ENCODE peak calls at places on chromosome 2, in six cellular contexts. J, T, V, Q, Y and N are unnamed samples.
A peak's percentile ranks its signal among the peaks of the same experiment; 100 is the strongest.

GRCh38 chr2:158619496-158619895 is 162.7 kb downstream of the PKP4 start:
- DNase-seq in J (no peak), T (peak; percentile 73), V (peak; percentile 40), Q (no peak), Y (no peak), N (no peak)

GRCh38 chr2:181566643-181567042 is 90.3 kb downstream of the CERKL start:
- DNase-seq in J (no peak), T (no peak), V (no peak), Q (no peak), Y (no peak), N (no peak)

GRCh38 chr2:36589230-36589630 is 8.7 kb downstream of the FEZ2 start:
- DNase-seq in J (no peak), T (no peak), V (no peak), Q (no peak), Y (no peak), N (no peak)

GRCh38 chr2:126900646-126901319 is 2.1 kb downstream of the TEX51 start:
- DNase-seq in J (peak; percentile 31), T (no peak), V (no peak), Q (no peak), Y (no peak), N (no peak)

GRCh38 chr2:53787255-53787910 is 539 bp downstream of the ERLEC1 start:
- DNase-seq in J (no peak), T (peak; percentile 26), V (peak; percentile 10), Q (no peak), Y (no peak), N (peak; percentile 26)

GRCh38 chr2:15359716-15360531 is 201.2 kb downstream of the NBAS start:
- DNase-seq in J (no peak), T (peak; percentile 68), V (peak; percentile 91), Q (no peak), Y (peak; percentile 36), N (no peak)

GRCh38 chr2:113278073-113278811 is 479 bp downstream of the PAX8 start:
- DNase-seq in J (no peak), T (no peak), V (no peak), Q (no peak), Y (no peak), N (no peak)

GRCh38 chr2:61354486-61355197 is 116.2 kb downstream of the USP34 start:
- DNase-seq in J (no peak), T (no peak), V (peak; percentile 7), Q (no peak), Y (no peak), N (no peak)

GRCh38 chr2:160363961-160364733 is 129.5 kb downstream of the RBMS1 start:
- DNase-seq in J (no peak), T (no peak), V (no peak), Q (no peak), Y (no peak), N (no peak)

GRCh38 chr2:98768765-98769476 is 38.0 kb upstream of the MGAT4A start:
- DNase-seq in J (no peak), T (peak; percentile 50), V (peak; percentile 59), Q (no peak), Y (no peak), N (peak; percentile 35)

GRCh38 chr2:38375711-38376345 is 1.2 kb downstream of the ATL2 start:
- DNase-seq in J (peak; percentile 82), T (no peak), V (no peak), Q (no peak), Y (no peak), N (peak; percentile 76)

GRCh38 chr2:73984203-73984921 is at the start of gene TET3:
- DNase-seq in J (peak; percentile 85), T (no peak), V (no peak), Q (peak; percentile 84), Y (no peak), N (peak; percentile 49)

GRCh38 chr2:162478721-162479129 is 134.8 kb downstream of the GCA start:
- DNase-seq in J (no peak), T (peak; percentile 87), V (no peak), Q (no peak), Y (no peak), N (no peak)

GRCh38 chr2:15563227-15564100 is 2.3 kb upstream of the NBAS start:
- DNase-seq in J (no peak), T (peak; percentile 38), V (no peak), Q (no peak), Y (no peak), N (no peak)

GRCh38 chr2:122368576-122369243 is 613.3 kb downstream of the TSN start:
- DNase-seq in J (no peak), T (no peak), V (no peak), Q (no peak), Y (no peak), N (no peak)

GRCh38 chr2:98379311-98380202 is 33.3 kb downstream of the CNGA3 start:
- DNase-seq in J (no peak), T (peak; percentile 34), V (no peak), Q (no peak), Y (no peak), N (no peak)

GRCh38 chr2:68855550-68855949 is 15.6 kb downstream of the BMP10 start:
- DNase-seq in J (no peak), T (no peak), V (no peak), Q (no peak), Y (no peak), N (no peak)

GRCh38 chr2:85775406-85776381 is 21.9 kb downstream of the ATOH8 start:
- DNase-seq in J (no peak), T (no peak), V (no peak), Q (no peak), Y (no peak), N (no peak)

GRCh38 chr2:55616509-55617159 is 788 bp downstream of the PPP4R3B start:
- DNase-seq in J (no peak), T (peak; percentile 71), V (peak; percentile 64), Q (peak; percentile 31), Y (peak; percentile 24), N (peak; percentile 49)

GRCh38 chr2:74374509-74375205 is 5.5 kb downstream of the DCTN1 start:
- DNase-seq in J (no peak), T (no peak), V (peak; percentile 63), Q (no peak), Y (no peak), N (no peak)

GRCh38 chr2:221961561-221961960 is 337.2 kb downstream of the PAX3 start:
- DNase-seq in J (no peak), T (no peak), V (no peak), Q (no peak), Y (no peak), N (no peak)

DNA sequence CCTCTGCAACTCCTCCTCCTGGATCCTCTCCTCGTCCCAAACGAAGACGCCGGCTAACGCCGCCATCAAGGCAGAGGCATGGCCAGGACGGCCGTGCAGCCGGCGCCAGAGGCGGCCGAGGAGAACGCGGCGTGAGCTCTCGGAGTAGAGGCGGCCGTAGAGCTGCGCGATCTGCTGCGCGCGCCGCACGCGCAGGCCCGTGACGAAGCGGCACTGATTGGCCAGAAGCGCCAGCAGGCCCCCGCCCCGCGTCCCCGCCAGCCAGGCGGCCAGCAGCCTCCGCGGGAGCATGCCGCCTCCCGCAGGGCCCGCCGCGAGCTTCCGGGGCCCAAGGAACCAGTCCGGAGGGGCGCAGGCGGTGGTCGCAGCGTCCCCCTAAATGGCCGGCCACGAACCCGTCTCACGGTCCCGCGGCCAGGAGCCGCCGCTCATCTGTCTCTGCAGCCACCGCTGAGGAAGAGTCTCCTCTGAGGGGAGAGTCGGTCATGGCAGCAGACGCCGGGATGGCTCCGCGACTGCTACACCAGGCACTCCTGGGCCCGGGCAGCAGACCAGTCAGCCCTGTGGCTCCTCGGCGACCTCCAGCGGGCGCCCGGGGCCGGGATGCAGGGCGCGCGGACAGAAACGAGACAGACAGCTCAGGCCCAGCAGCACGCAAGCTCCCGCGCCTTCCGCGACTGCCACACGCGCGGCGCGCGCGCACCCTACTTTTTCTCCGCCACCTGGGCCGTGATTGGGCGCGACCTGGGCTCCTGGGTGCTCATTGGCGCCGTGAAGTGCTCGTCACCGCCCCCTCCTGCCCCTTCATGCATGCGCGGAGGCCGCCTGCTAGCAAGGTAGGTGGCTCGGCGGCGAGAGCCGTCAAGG is at the start of gene STARD7:
- DNase-seq in J (peak; percentile 100), T (peak; percentile 97), V (peak; percentile 99), Q (peak; percentile 95), Y (peak; percentile 76), N (peak; percentile 99)
- TF ChIP-seq CTCF in J (peak; percentile 24), T (no peak), V (no peak), Q (peak; percentile 14), Y (peak; percentile 14), N (no peak)

DNA sequence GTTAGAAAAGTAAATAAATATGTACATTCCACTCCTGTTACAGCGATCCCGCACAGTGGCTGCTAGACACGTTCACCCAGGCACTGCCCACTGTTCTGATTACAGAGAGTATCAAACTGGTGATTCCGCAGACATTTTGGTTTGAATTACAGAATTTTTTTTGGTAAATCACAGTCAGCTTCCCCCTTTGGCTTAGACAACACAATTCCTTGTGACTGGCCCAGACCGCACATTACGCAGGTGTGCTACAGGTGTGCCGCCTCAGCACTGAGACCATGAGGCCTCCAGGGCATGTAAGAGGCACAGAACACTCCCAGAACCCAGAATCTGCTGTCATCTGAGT is 112.3 kb downstream of the PXDN start:
- DNase-seq in J (no peak), T (no peak), V (peak; percentile 62), Q (no peak), Y (peak; percentile 36), N (no peak)
- TF ChIP-seq CTCF in J (no peak), T (no peak), V (no peak), Q (no peak), Y (no peak), N (no peak)

GRCh38 chr2:102433973-102434654 is 11.2 kb downstream of the IL18RAP start:
- DNase-seq in J (no peak), T (no peak), V (no peak), Q (no peak), Y (no peak), N (no peak)

GRCh38 chr2:102428573-102428972 is 5.6 kb downstream of the IL18RAP start:
- DNase-seq in J (no peak), T (no peak), V (no peak), Q (no peak), Y (no peak), N (no peak)

GRCh38 chr2:102434655-102435381 is 11.9 kb downstream of the IL18RAP start:
- DNase-seq in J (no peak), T (peak; percentile 29), V (no peak), Q (no peak), Y (no peak), N (peak; percentile 53)

GRCh38 chr2:102436284-102436683 is 13.3 kb downstream of the IL18RAP start:
- DNase-seq in J (no peak), T (peak; percentile 37), V (peak; percentile 75), Q (no peak), Y (no peak), N (peak; percentile 28)

GRCh38 chr2:102432386-102432785 is 9.4 kb downstream of the IL18RAP start:
- DNase-seq in J (no peak), T (no peak), V (no peak), Q (no peak), Y (no peak), N (no peak)
- TF ChIP-seq CTCF in J (no peak), T (no peak), V (no peak), Q (no peak), Y (no peak), N (no peak)

GRCh38 chr2:205722538-205722878 is 40.2 kb downstream of the NRP2 start:
- DNase-seq in J (no peak), T (no peak), V (no peak), Q (no peak), Y (no peak), N (no peak)

GRCh38 chr2:205719864-205720263 is 37.6 kb downstream of the NRP2 start:
- DNase-seq in J (no peak), T (no peak), V (no peak), Q (no peak), Y (no peak), N (no peak)

GRCh38 chr2:205723174-205723573 is 40.9 kb downstream of the NRP2 start:
- DNase-seq in J (no peak), T (no peak), V (no peak), Q (no peak), Y (no peak), N (no peak)

GRCh38 chr2:205720451-205720902 is 38.2 kb downstream of the NRP2 start:
- DNase-seq in J (no peak), T (no peak), V (no peak), Q (no peak), Y (no peak), N (no peak)

GRCh38 chr2:205721057-205721767 is 38.9 kb downstream of the NRP2 start:
- DNase-seq in J (no peak), T (no peak), V (no peak), Q (no peak), Y (no peak), N (peak; percentile 20)
- TF ChIP-seq CTCF in J (peak; percentile 15), T (no peak), V (peak; percentile 72), Q (no peak), Y (peak; percentile 30), N (no peak)